ENCODE peak calls at places on chromosome 18, in eight cellular contexts. D is sigmoid colon; B is fibroblast of lung; I is CD4-positive, alpha-beta T cell; G is uterus; U is left ventricle myocardium inferior; H is GM12878; T is mammary epithelial cell. O is an unnamed sample.
A peak's percentile ranks its signal among the peaks of the same experiment; 100 is the strongest.

GRCh38 chr18:48472610-48473009 is 63.4 kb upstream of the ZBTB7C start:
- DNase-seq in D (no peak), B (no peak), I (no peak), G (no peak), U (no peak), H (no peak), T (peak; percentile 44), O (no peak)

GRCh38 chr18:75140296-75140695 is 68.6 kb downstream of the PTGR3 start:
- DNase-seq in D (no peak), B (no peak), I (no peak), G (no peak), U (no peak), H (no peak), T (no peak), O (no peak)

GRCh38 chr18:46067431-46068007 is 4.5 kb downstream of the PSTPIP2 start:
- DNase-seq in D (no peak), B (peak; percentile 55), I (no peak), G (no peak), U (no peak), H (no peak), T (no peak), O (no peak)

GRCh38 chr18:25704096-25704870 is 352.3 kb upstream of the ZNF521 start:
- DNase-seq in D (no peak), B (peak; percentile 9), I (no peak), G (no peak), U (no peak), H (no peak), T (no peak), O (no peak)

GRCh38 chr18:69839989-69840388 is 107.7 kb downstream of the CD226 start:
- DNase-seq in D (no peak), B (no peak), I (no peak), G (no peak), U (no peak), H (no peak), T (no peak), O (no peak)

GRCh38 chr18:26614374-26614773 is 66.0 kb upstream of the KCTD1 start:
- DNase-seq in D (no peak), B (peak; percentile 31), I (no peak), G (no peak), U (no peak), H (no peak), T (no peak), O (no peak)

GRCh38 chr18:75875559-75875958 is 448.1 kb upstream of the SMIM21 start:
- DNase-seq in D (peak; percentile 72), B (no peak), I (no peak), G (no peak), U (no peak), H (no peak), T (no peak), O (no peak)

GRCh38 chr18:23235860-23236259 is 100.6 kb downstream of the CABLES1 start:
- DNase-seq in D (no peak), B (no peak), I (no peak), G (no peak), U (no peak), H (no peak), T (no peak), O (no peak)

GRCh38 chr18:44761812-44762211 is 81.1 kb downstream of the SETBP1 start:
- DNase-seq in D (no peak), B (no peak), I (no peak), G (no peak), U (no peak), H (no peak), T (no peak), O (no peak)

GRCh38 chr18:60506190-60506589 is 133.6 kb upstream of the MC4R start:
- DNase-seq in D (no peak), B (no peak), I (no peak), G (no peak), U (no peak), H (no peak), T (no peak), O (no peak)

GRCh38 chr18:72652990-72653593 is 109.0 kb upstream of the CBLN2 start:
- DNase-seq in D (no peak), B (peak; percentile 10), I (no peak), G (no peak), U (no peak), H (no peak), T (peak; percentile 32), O (no peak)

GRCh38 chr18:46767217-46767616 is 10.4 kb upstream of the ST8SIA5 start:
- DNase-seq in D (no peak), B (no peak), I (no peak), G (no peak), U (no peak), H (no peak), T (no peak), O (no peak)

GRCh38 chr18:62790836-62791772 is 75.8 kb downstream of the PHLPP1 start:
- DNase-seq in D (no peak), B (peak; percentile 76), I (no peak), G (no peak), U (no peak), H (no peak), T (no peak), O (no peak)

GRCh38 chr18:13585379-13586153 is 140.8 kb downstream of the FAM210A start:
- DNase-seq in D (no peak), B (no peak), I (no peak), G (no peak), U (no peak), H (no peak), T (no peak), O (no peak)

GRCh38 chr18:44789704-44790103 is 109.0 kb downstream of the SETBP1 start:
- DNase-seq in D (no peak), B (peak; percentile 54), I (no peak), G (peak; percentile 48), U (no peak), H (no peak), T (peak; percentile 57), O (no peak)

GRCh38 chr18:46711444-46711863 is 45.4 kb downstream of the ST8SIA5 start:
- DNase-seq in D (no peak), B (no peak), I (no peak), G (no peak), U (no peak), H (no peak), T (no peak), O (no peak)

GRCh38 chr18:67483237-67483636 is 33.3 kb downstream of the DSEL start:
- DNase-seq in D (no peak), B (no peak), I (no peak), G (no peak), U (no peak), H (no peak), T (no peak), O (no peak)

GRCh38 chr18:35268811-35269210 is 21.2 kb downstream of the ZSCAN30 start:
- DNase-seq in D (no peak), B (no peak), I (no peak), G (no peak), U (no peak), H (no peak), T (no peak), O (no peak)
- H3K9me3 ChIP-seq in D (no peaks in the 10 kb centered on the region), B (no peaks in the 10 kb centered on the region), I (no peaks in the 10 kb centered on the region), G (no peaks in the 10 kb centered on the region), U (peaks cover 8% of the 10 kb centered on the region), H (peaks cover 11% of the 10 kb centered on the region), T (peaks cover 25% of the 10 kb centered on the region), O (no peaks in the 10 kb centered on the region)

GRCh38 chr18:78576967-78577366 is 402.7 kb upstream of the SALL3 start:
- DNase-seq in D (no peak), B (no peak), I (no peak), G (no peak), U (no peak), H (no peak), T (no peak), O (no peak)
- H3K9me3 ChIP-seq in D (peaks cover 2% of the 10 kb centered on the region), B (no peaks in the 10 kb centered on the region), I (peaks cover 18% of the 10 kb centered on the region), G (no peaks in the 10 kb centered on the region), U (peaks cover 33% of the 10 kb centered on the region), H (no peaks in the 10 kb centered on the region), T (peaks cover 50% of the 10 kb centered on the region), O (no peaks in the 10 kb centered on the region)

DNA sequence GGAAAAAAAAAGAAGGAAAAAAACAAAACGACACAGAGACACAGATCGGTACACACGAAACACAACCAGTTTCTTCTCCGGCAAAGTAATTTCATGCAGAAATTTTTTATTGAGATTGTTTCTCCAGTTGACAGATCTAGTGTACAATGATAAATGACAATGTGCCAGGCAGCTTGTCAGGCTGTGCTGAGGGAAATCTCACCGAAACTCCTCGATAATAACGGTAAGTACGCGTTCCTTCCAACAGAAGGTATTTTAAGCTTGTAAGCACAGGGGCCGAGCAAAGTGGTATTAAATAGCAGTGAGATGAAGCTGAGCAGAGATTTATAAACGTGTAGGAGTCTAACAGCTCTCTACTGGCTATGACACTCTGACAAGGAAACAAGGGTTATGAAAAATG is 615.5 kb upstream of the SALL3 start:
- DNase-seq in D (no peak), B (no peak), I (no peak), G (no peak), U (no peak), H (no peak), T (no peak), O (no peak)
- H3K9me3 ChIP-seq in D (no peaks in the 10 kb centered on the region), B (no peaks in the 10 kb centered on the region), I (no peaks in the 10 kb centered on the region), G (no peaks in the 10 kb centered on the region), U (peaks cover 6% of the 10 kb centered on the region), H (no peaks in the 10 kb centered on the region), T (peaks cover 30% of the 10 kb centered on the region), O (no peaks in the 10 kb centered on the region)

DNA sequence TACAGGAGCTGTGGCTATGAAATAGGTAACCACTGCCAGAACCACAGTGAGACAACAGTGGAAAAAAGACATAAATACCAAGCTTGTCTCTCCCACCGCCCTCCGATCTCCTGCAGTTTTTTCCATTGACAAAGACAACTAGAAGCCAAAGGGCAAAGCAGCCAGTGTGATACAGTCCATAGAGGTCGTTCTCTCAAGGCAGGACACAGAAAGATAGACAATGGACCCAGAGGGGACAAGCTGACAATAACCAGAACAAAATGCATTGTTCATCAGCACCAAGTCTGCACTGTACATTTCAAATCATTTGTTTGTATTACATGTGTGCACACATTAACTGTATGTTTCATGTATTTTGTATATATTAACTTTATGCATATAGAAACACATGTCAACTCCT is 233.0 kb upstream of the NOL4 start:
- DNase-seq in D (no peak), B (no peak), I (no peak), G (no peak), U (no peak), H (no peak), T (no peak), O (no peak)
- H3K9me3 ChIP-seq in D (no peaks in the 10 kb centered on the region), B (no peaks in the 10 kb centered on the region), I (no peaks in the 10 kb centered on the region), G (no peaks in the 10 kb centered on the region), U (no peaks in the 10 kb centered on the region), H (no peaks in the 10 kb centered on the region), T (no peaks in the 10 kb centered on the region), O (no peaks in the 10 kb centered on the region)

GRCh38 chr18:79884963-79885728 is 66.3 kb downstream of the SLC66A2 start:
- DNase-seq in D (peak; percentile 49), B (no peak), I (no peak), G (no peak), U (no peak), H (no peak), T (no peak), O (no peak)

GRCh38 chr18:79887181-79888000 is 64.1 kb downstream of the SLC66A2 start:
- DNase-seq in D (peak; percentile 57), B (no peak), I (no peak), G (no peak), U (no peak), H (no peak), T (no peak), O (peak; percentile 24)

GRCh38 chr18:79888016-79888415 is 63.4 kb downstream of the SLC66A2 start:
- DNase-seq in D (no peak), B (no peak), I (no peak), G (no peak), U (no peak), H (no peak), T (no peak), O (no peak)

GRCh38 chr18:79890638-79891037 is 60.8 kb downstream of the SLC66A2 start:
- DNase-seq in D (no peak), B (no peak), I (no peak), G (no peak), U (no peak), H (no peak), T (no peak), O (no peak)

GRCh38 chr18:79889569-79889968 is 61.9 kb downstream of the SLC66A2 start:
- DNase-seq in D (no peak), B (no peak), I (no peak), G (no peak), U (no peak), H (no peak), T (no peak), O (peak; percentile 13)
- H3K9me3 ChIP-seq in D (peaks cover 11% of the 10 kb centered on the region), B (no peaks in the 10 kb centered on the region), I (peaks cover 53% of the 10 kb centered on the region), G (no peaks in the 10 kb centered on the region), U (peaks cover 72% of the 10 kb centered on the region), H (peaks cover 14% of the 10 kb centered on the region), T (peaks cover 79% of the 10 kb centered on the region), O (peaks cover 15% of the 10 kb centered on the region)